ENCODE peak calls at places on chromosomes 2 and 18, in nine cellular contexts. W, E, R, H, K, F, T, I and U are unnamed samples.

GRCh38 chr2:71941731-71942575 is 205.7 kb downstream of the CYP26B1 start:
- DNase-seq in K (no peak), E (no peak), H (no peak), W (no peak), I (no peak), R (no peak), T (no peak), F (no peak), U (no peak)

GRCh38 chr2:240189686-240190085 is 49.2 kb upstream of the OTOS start:
- DNase-seq in R (no peak), W (no peak), I (no peak), K (no peak), T (no peak), E (no peak), F (no peak), H (no peak), U (no peak)

GRCh38 chr2:196242131-196242620 is 70.8 kb upstream of the STK17B start:
- DNase-seq in H (no peak), I (no peak), K (no peak), T (no peak), W (no peak), R (no peak), E (peak), F (no peak), U (no peak)

GRCh38 chr2:127386246-127386645 is 1.5 kb downstream of the MAP3K2 start:
- DNase-seq in R (no peak), H (no peak), W (no peak), K (no peak), E (no peak), I (no peak), F (no peak), T (no peak), U (no peak)

GRCh38 chr2:158570869-158571268 is 114.1 kb downstream of the PKP4 start:
- DNase-seq in W (no peak), T (no peak), F (no peak), E (no peak), H (no peak), K (no peak), R (no peak), I (no peak), U (no peak)

GRCh38 chr2:162261032-162261945 is 18.0 kb upstream of the FAP start:
- DNase-seq in K (peak), R (no peak), H (no peak), E (peak), I (peak), F (no peak), T (no peak), W (no peak), U (no peak)

GRCh38 chr2:105536175-105536574 is 137.3 kb upstream of the FHL2 start:
- DNase-seq in F (no peak), E (no peak), K (no peak), R (no peak), T (no peak), W (no peak), H (no peak), I (no peak), U (no peak)

GRCh38 chr2:122660786-122661634 is 905.6 kb downstream of the TSN start:
- DNase-seq in T (no peak), H (no peak), E (no peak), R (no peak), W (no peak), F (peak), I (no peak), K (no peak), U (no peak)

GRCh38 chr18:74115046-74115445 is 32.6 kb downstream of the FBXO15 start:
- DNase-seq in E (no peak), H (no peak), T (no peak), I (no peak), F (no peak), R (no peak), K (no peak), W (no peak), U (no peak)

GRCh38 chr2:165440367-165440766 is 29.1 kb upstream of the CSRNP3 start:
- DNase-seq in T (no peak), E (no peak), W (no peak), R (no peak), K (peak), H (no peak), F (peak), I (no peak), U (no peak)

GRCh38 chr2:117308861-117309770 is 505.4 kb upstream of the DDX18 start:
- DNase-seq in I (no peak), F (no peak), T (no peak), H (no peak), E (no peak), W (no peak), R (no peak), K (no peak), U (no peak)